ENCODE peak calls at places on chromosomes 3 and 15, in five cellular contexts. One of them, this sample, is unnamed.

GRCh38 chr3:158683216-158683975 is 10.9 kb upstream of the LXN start:
- DNase-seq in CD8-positive, alpha-beta memory T cell: no peak
- DNase-seq in WERI-Rb-1: no peak
- DNase-seq in ovary: no peak
- DNase-seq in Peyer's patch: no peak
- DNase-seq in this sample: no peak

GRCh38 chr3:112293368-112294321 is at the start of gene SLC9C1:
- DNase-seq in CD8-positive, alpha-beta memory T cell: no peak
- DNase-seq in WERI-Rb-1: peak; percentile 37
- DNase-seq in ovary: peak; percentile 24
- DNase-seq in Peyer's patch: peak; percentile 57
- DNase-seq in this sample: peak; percentile 23

GRCh38 chr15:62940755-62941361 is 101.7 kb upstream of the TPM1 start:
- DNase-seq in CD8-positive, alpha-beta memory T cell: no peak
- DNase-seq in WERI-Rb-1: peak; percentile 68
- DNase-seq in ovary: peak; percentile 82
- DNase-seq in Peyer's patch: no peak
- DNase-seq in this sample: no peak

GRCh38 chr3:66453525-66454463 is 47.0 kb downstream of the LRIG1 start:
- DNase-seq in CD8-positive, alpha-beta memory T cell: no peak
- DNase-seq in WERI-Rb-1: peak; percentile 73
- DNase-seq in ovary: no peak
- DNase-seq in Peyer's patch: no peak
- DNase-seq in this sample: no peak

GRCh38 chr3:179949428-179949827 is 87.3 kb downstream of the PEX5L start:
- DNase-seq in CD8-positive, alpha-beta memory T cell: no peak
- DNase-seq in WERI-Rb-1: no peak
- DNase-seq in ovary: no peak
- DNase-seq in Peyer's patch: no peak
- DNase-seq in this sample: no peak

GRCh38 chr3:90010341-90010740 is 902.9 kb downstream of the EPHA3 start:
- DNase-seq in CD8-positive, alpha-beta memory T cell: no peak
- DNase-seq in WERI-Rb-1: no peak
- DNase-seq in ovary: no peak
- DNase-seq in Peyer's patch: no peak
- DNase-seq in this sample: no peak

GRCh38 chr3:112633757-112634156 is 7.2 kb downstream of the CCDC80 start:
- DNase-seq in CD8-positive, alpha-beta memory T cell: no peak
- DNase-seq in WERI-Rb-1: no peak
- DNase-seq in ovary: no peak
- DNase-seq in Peyer's patch: no peak
- DNase-seq in this sample: no peak

GRCh38 chr15:68821190-68821897 is 649 bp upstream of the ANP32A start:
- DNase-seq in CD8-positive, alpha-beta memory T cell: no peak
- DNase-seq in WERI-Rb-1: no peak
- DNase-seq in ovary: peak; percentile 16
- DNase-seq in Peyer's patch: no peak
- DNase-seq in this sample: peak; percentile 3

GRCh38 chr15:28895566-28895965 is 9.8 kb downstream of the APBA2 start:
- DNase-seq in CD8-positive, alpha-beta memory T cell: no peak
- DNase-seq in WERI-Rb-1: no peak
- DNase-seq in ovary: no peak
- DNase-seq in Peyer's patch: no peak
- DNase-seq in this sample: no peak

GRCh38 chr3:71281173-71281738 is 302.3 kb downstream of the FOXP1 start:
- DNase-seq in CD8-positive, alpha-beta memory T cell: no peak
- DNase-seq in WERI-Rb-1: no peak
- DNase-seq in ovary: no peak
- DNase-seq in Peyer's patch: no peak
- DNase-seq in this sample: no peak

GRCh38 chr3:15301761-15302160 is 30.6 kb downstream of the SH3BP5 start:
- DNase-seq in CD8-positive, alpha-beta memory T cell: no peak
- DNase-seq in WERI-Rb-1: no peak
- DNase-seq in ovary: no peak
- DNase-seq in Peyer's patch: no peak
- DNase-seq in this sample: no peak

GRCh38 chr3:51966486-51966885 is 768 bp downstream of the PCBP4 start:
- DNase-seq in CD8-positive, alpha-beta memory T cell: no peak
- DNase-seq in WERI-Rb-1: peak; percentile 62
- DNase-seq in ovary: no peak
- DNase-seq in Peyer's patch: no peak
- DNase-seq in this sample: no peak

GRCh38 chr3:64223809-64224570 is 1.3 kb downstream of the PRICKLE2 start:
- DNase-seq in CD8-positive, alpha-beta memory T cell: no peak
- DNase-seq in WERI-Rb-1: peak; percentile 39
- DNase-seq in ovary: no peak
- DNase-seq in Peyer's patch: no peak
- DNase-seq in this sample: no peak